ENCODE peak calls at places on chromosome X, in eight cellular contexts. One of them, this sample, is unnamed.

GRCh38 chrX:63275127-63275526 is 76.0 kb downstream of the SPIN4 start:
- DNase-seq in substantia nigra: no peak
- DNase-seq in tibial nerve: no peak
- DNase-seq in CD8-positive, alpha-beta T cell: no peak
- DNase-seq in stomach: no peak
- DNase-seq in HCT116: peak
- DNase-seq in thoracic aorta: no peak
- DNase-seq in upper lobe of right lung: no peak
- DNase-seq in this sample: no peak

GRCh38 chrX:66498672-66499296 is 140.1 kb downstream of the EDA2R start:
- DNase-seq in substantia nigra: no peak
- DNase-seq in tibial nerve: no peak
- DNase-seq in CD8-positive, alpha-beta T cell: no peak
- DNase-seq in stomach: no peak
- DNase-seq in HCT116: no peak
- DNase-seq in thoracic aorta: no peak
- DNase-seq in upper lobe of right lung: no peak
- DNase-seq in this sample: no peak

GRCh38 chrX:52563105-52563504 is 46.2 kb upstream of the XAGE1B start:
- DNase-seq in substantia nigra: no peak
- DNase-seq in tibial nerve: no peak
- DNase-seq in CD8-positive, alpha-beta T cell: no peak
- DNase-seq in stomach: no peak
- DNase-seq in HCT116: no peak
- DNase-seq in thoracic aorta: no peak
- DNase-seq in upper lobe of right lung: no peak
- DNase-seq in this sample: no peak

GRCh38 chrX:103404225-103405008 is 28.1 kb downstream of the BEX3 start:
- DNase-seq in substantia nigra: peak
- DNase-seq in tibial nerve: peak
- DNase-seq in CD8-positive, alpha-beta T cell: peak
- DNase-seq in stomach: peak
- DNase-seq in HCT116: peak
- DNase-seq in thoracic aorta: peak
- DNase-seq in upper lobe of right lung: peak
- DNase-seq in this sample: peak

GRCh38 chrX:151871244-151871643 is 41.4 kb upstream of the MAGEA4 start:
- DNase-seq in substantia nigra: no peak
- DNase-seq in tibial nerve: no peak
- DNase-seq in CD8-positive, alpha-beta T cell: no peak
- DNase-seq in stomach: no peak
- DNase-seq in HCT116: peak
- DNase-seq in thoracic aorta: no peak
- DNase-seq in upper lobe of right lung: no peak
- DNase-seq in this sample: no peak

GRCh38 chrX:115900425-115900824 is 270.1 kb upstream of the AGTR2 start:
- DNase-seq in substantia nigra: no peak
- DNase-seq in tibial nerve: no peak
- DNase-seq in CD8-positive, alpha-beta T cell: no peak
- DNase-seq in stomach: no peak
- DNase-seq in HCT116: no peak
- DNase-seq in thoracic aorta: no peak
- DNase-seq in upper lobe of right lung: no peak
- DNase-seq in this sample: no peak

GRCh38 chrX:139203681-139204575 is 326.6 kb upstream of the F9 start:
- DNase-seq in substantia nigra: no peak
- DNase-seq in tibial nerve: no peak
- DNase-seq in CD8-positive, alpha-beta T cell: no peak
- DNase-seq in stomach: peak
- DNase-seq in HCT116: no peak
- DNase-seq in thoracic aorta: no peak
- DNase-seq in upper lobe of right lung: peak
- DNase-seq in this sample: no peak

GRCh38 chrX:144637731-144638130 is 609.6 kb upstream of the SPANXN1 start:
- DNase-seq in substantia nigra: no peak
- DNase-seq in tibial nerve: no peak
- DNase-seq in CD8-positive, alpha-beta T cell: no peak
- DNase-seq in stomach: no peak
- DNase-seq in HCT116: no peak
- DNase-seq in thoracic aorta: no peak
- DNase-seq in upper lobe of right lung: no peak
- DNase-seq in this sample: no peak

GRCh38 chrX:130916636-130917422 is 13.8 kb upstream of the ENOX2 start:
- DNase-seq in substantia nigra: no peak
- DNase-seq in tibial nerve: no peak
- DNase-seq in CD8-positive, alpha-beta T cell: peak
- DNase-seq in stomach: peak
- DNase-seq in HCT116: peak
- DNase-seq in thoracic aorta: no peak
- DNase-seq in upper lobe of right lung: no peak
- DNase-seq in this sample: peak

GRCh38 chrX:64192673-64193072 is 12.8 kb downstream of the AMER1 start:
- DNase-seq in substantia nigra: no peak
- DNase-seq in tibial nerve: no peak
- DNase-seq in CD8-positive, alpha-beta T cell: no peak
- DNase-seq in stomach: no peak
- DNase-seq in HCT116: no peak
- DNase-seq in thoracic aorta: no peak
- DNase-seq in upper lobe of right lung: no peak
- DNase-seq in this sample: no peak

GRCh38 chrX:15616531-15616930 is 15.8 kb upstream of the ACE2 start:
- DNase-seq in substantia nigra: no peak
- DNase-seq in tibial nerve: peak
- DNase-seq in CD8-positive, alpha-beta T cell: no peak
- DNase-seq in stomach: no peak
- DNase-seq in HCT116: no peak
- DNase-seq in thoracic aorta: no peak
- DNase-seq in upper lobe of right lung: no peak
- DNase-seq in this sample: no peak

GRCh38 chrX:15382809-15383208 is 1.4 kb downstream of the VEGFD start:
- DNase-seq in substantia nigra: no peak
- DNase-seq in tibial nerve: no peak
- DNase-seq in CD8-positive, alpha-beta T cell: no peak
- DNase-seq in stomach: no peak
- DNase-seq in HCT116: no peak
- DNase-seq in thoracic aorta: no peak
- DNase-seq in upper lobe of right lung: no peak
- DNase-seq in this sample: no peak

GRCh38 chrX:120672841-120673530 is 43.1 kb upstream of the C1GALT1C1 start:
- DNase-seq in substantia nigra: no peak
- DNase-seq in tibial nerve: no peak
- DNase-seq in CD8-positive, alpha-beta T cell: no peak
- DNase-seq in stomach: no peak
- DNase-seq in HCT116: no peak
- DNase-seq in thoracic aorta: no peak
- DNase-seq in upper lobe of right lung: no peak
- DNase-seq in this sample: no peak

GRCh38 chrX:49287665-49288064 is 15.8 kb upstream of the GAGE10 start:
- DNase-seq in substantia nigra: no peak
- DNase-seq in tibial nerve: no peak
- DNase-seq in CD8-positive, alpha-beta T cell: no peak
- DNase-seq in stomach: no peak
- DNase-seq in HCT116: no peak
- DNase-seq in thoracic aorta: no peak
- DNase-seq in upper lobe of right lung: no peak
- DNase-seq in this sample: no peak

GRCh38 chrX:123860983-123861382 is 1.1 kb downstream of the XIAP start:
- DNase-seq in substantia nigra: no peak
- DNase-seq in tibial nerve: no peak
- DNase-seq in CD8-positive, alpha-beta T cell: no peak
- DNase-seq in stomach: no peak
- DNase-seq in HCT116: no peak
- DNase-seq in thoracic aorta: no peak
- DNase-seq in upper lobe of right lung: no peak
- DNase-seq in this sample: no peak

GRCh38 chrX:147699061-147699460 is 212.7 kb upstream of the FMR1 start:
- DNase-seq in substantia nigra: no peak
- DNase-seq in tibial nerve: no peak
- DNase-seq in CD8-positive, alpha-beta T cell: no peak
- DNase-seq in stomach: no peak
- DNase-seq in HCT116: no peak
- DNase-seq in thoracic aorta: no peak
- DNase-seq in upper lobe of right lung: no peak
- DNase-seq in this sample: no peak

DNA sequence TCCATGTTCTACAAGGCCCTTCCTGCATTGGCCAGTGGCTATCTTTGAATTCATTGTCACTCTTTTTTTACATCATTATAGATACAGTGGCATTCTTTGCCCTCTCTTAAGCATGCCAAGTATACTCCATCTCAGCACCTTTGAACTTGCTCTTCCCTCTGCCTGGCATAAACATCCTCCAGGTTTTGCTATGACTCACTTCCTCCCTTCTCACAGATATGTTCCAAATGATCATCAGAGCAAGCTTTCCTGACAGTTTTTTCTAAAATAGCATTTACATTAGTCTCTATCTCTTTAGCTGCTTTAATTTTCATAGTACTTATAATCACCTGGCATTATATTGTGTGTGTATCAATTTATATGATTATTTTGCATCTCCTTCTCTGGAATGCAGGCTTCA is 553.3 kb upstream of the MAGEB2 start:
- DNase-seq in substantia nigra: no peak
- DNase-seq in tibial nerve: no peak
- DNase-seq in CD8-positive, alpha-beta T cell: no peak
- DNase-seq in stomach: no peak
- DNase-seq in HCT116: no peak
- DNase-seq in thoracic aorta: no peak
- DNase-seq in upper lobe of right lung: no peak
- DNase-seq in this sample: no peak
- H3K27ac ChIP-seq in substantia nigra: peak
- H3K27ac ChIP-seq in tibial nerve: no peak
- H3K27ac ChIP-seq in CD8-positive, alpha-beta T cell: no peak
- H3K27ac ChIP-seq in stomach: no peak
- H3K27ac ChIP-seq in HCT116: no peak
- H3K27ac ChIP-seq in thoracic aorta: no peak
- H3K27ac ChIP-seq in upper lobe of right lung: no peak
- H3K27ac ChIP-seq in this sample: peak

GRCh38 chrX:70254909-70255308 is 5.1 kb downstream of the P2RY4 start:
- DNase-seq in substantia nigra: no peak
- DNase-seq in tibial nerve: no peak
- DNase-seq in CD8-positive, alpha-beta T cell: no peak
- DNase-seq in stomach: no peak
- DNase-seq in HCT116: peak
- DNase-seq in thoracic aorta: no peak
- DNase-seq in upper lobe of right lung: no peak
- DNase-seq in this sample: no peak

GRCh38 chrX:70257599-70258288 is 2.3 kb downstream of the P2RY4 start:
- DNase-seq in substantia nigra: no peak
- DNase-seq in tibial nerve: no peak
- DNase-seq in CD8-positive, alpha-beta T cell: no peak
- DNase-seq in stomach: no peak
- DNase-seq in HCT116: no peak
- DNase-seq in thoracic aorta: no peak
- DNase-seq in upper lobe of right lung: no peak
- DNase-seq in this sample: no peak

GRCh38 chrX:70255452-70255851 is 4.6 kb downstream of the P2RY4 start:
- DNase-seq in substantia nigra: no peak
- DNase-seq in tibial nerve: no peak
- DNase-seq in CD8-positive, alpha-beta T cell: no peak
- DNase-seq in stomach: no peak
- DNase-seq in HCT116: no peak
- DNase-seq in thoracic aorta: no peak
- DNase-seq in upper lobe of right lung: no peak
- DNase-seq in this sample: no peak

GRCh38 chrX:70253377-70254062 is 6.5 kb downstream of the P2RY4 start:
- DNase-seq in substantia nigra: no peak
- DNase-seq in tibial nerve: no peak
- DNase-seq in CD8-positive, alpha-beta T cell: no peak
- DNase-seq in stomach: no peak
- DNase-seq in HCT116: peak
- DNase-seq in thoracic aorta: no peak
- DNase-seq in upper lobe of right lung: no peak
- DNase-seq in this sample: no peak

DNA sequence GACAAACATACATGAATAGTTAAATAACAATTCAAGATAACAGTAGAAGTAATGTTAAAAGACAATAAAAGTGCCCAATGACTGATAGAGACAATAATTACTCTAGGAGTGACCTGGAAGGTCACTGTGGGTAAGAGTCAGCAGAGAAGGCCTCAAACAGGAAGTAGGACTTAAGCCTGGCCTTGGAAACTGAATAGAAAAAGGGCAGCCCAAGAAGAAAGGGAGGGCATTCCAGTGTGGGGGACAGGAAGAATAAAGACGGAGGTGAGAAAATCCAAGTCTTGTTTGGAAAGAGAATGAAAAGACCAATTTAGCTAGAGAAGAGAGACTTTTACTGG is 6.0 kb downstream of the P2RY4 start:
- DNase-seq in substantia nigra: no peak
- DNase-seq in tibial nerve: no peak
- DNase-seq in CD8-positive, alpha-beta T cell: no peak
- DNase-seq in stomach: no peak
- DNase-seq in HCT116: peak
- DNase-seq in thoracic aorta: no peak
- DNase-seq in upper lobe of right lung: no peak
- DNase-seq in this sample: no peak
- H3K27ac ChIP-seq in substantia nigra: no peak
- H3K27ac ChIP-seq in tibial nerve: no peak
- H3K27ac ChIP-seq in CD8-positive, alpha-beta T cell: no peak
- H3K27ac ChIP-seq in stomach: no peak
- H3K27ac ChIP-seq in HCT116: peak
- H3K27ac ChIP-seq in thoracic aorta: no peak
- H3K27ac ChIP-seq in upper lobe of right lung: no peak
- H3K27ac ChIP-seq in this sample: no peak

DNA sequence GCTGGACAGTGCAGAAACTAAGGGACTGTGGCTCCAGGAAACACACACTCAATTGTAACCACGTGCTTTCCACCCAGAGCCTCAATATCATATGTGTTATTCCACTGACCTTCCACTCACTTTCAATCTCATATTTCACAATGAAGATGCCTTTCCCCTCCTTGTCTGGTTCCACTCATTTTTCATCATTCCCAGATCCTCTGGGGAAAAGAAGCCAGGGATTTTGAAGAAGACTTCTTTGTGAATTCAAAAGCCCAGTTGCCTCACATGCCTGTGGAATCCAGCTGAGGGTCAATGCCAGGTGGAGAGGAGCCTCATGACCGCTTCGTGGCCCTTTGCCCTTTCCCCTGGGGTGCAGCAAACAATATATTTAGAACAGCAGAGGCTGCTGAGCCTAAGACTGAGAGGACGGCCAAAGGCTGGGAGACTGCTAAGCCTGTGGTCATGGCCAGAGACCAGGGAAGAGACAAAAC is 91.7 kb downstream of the BMP15 start:
- DNase-seq in substantia nigra: no peak
- DNase-seq in tibial nerve: peak
- DNase-seq in CD8-positive, alpha-beta T cell: no peak
- DNase-seq in stomach: no peak
- DNase-seq in HCT116: no peak
- DNase-seq in thoracic aorta: no peak
- DNase-seq in upper lobe of right lung: no peak
- DNase-seq in this sample: no peak
- H3K27ac ChIP-seq in substantia nigra: no peak
- H3K27ac ChIP-seq in tibial nerve: no peak
- H3K27ac ChIP-seq in CD8-positive, alpha-beta T cell: no peak
- H3K27ac ChIP-seq in stomach: no peak
- H3K27ac ChIP-seq in HCT116: no peak
- H3K27ac ChIP-seq in thoracic aorta: no peak
- H3K27ac ChIP-seq in upper lobe of right lung: no peak
- H3K27ac ChIP-seq in this sample: no peak

DNA sequence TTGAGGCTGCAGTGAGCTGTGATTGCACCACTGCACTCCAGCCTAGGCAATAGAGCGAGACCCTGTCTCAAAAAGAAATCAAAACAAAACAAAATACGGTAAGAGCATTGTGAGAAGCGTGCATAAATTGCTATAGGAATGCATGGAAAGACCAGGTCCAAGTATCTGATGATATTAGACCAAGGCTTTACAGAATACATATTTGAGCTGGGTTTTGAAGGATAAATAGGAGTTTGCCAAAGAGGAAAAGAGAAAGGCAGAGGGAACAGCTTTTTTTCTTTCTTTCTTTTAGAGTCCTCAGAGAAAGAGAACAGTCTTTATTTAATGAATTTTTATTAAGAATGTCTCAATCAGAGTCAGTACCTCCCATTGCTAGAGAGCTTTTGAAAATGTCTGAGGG is 79.5 kb upstream of the PRPS1 start:
- DNase-seq in substantia nigra: no peak
- DNase-seq in tibial nerve: no peak
- DNase-seq in CD8-positive, alpha-beta T cell: no peak
- DNase-seq in stomach: no peak
- DNase-seq in HCT116: no peak
- DNase-seq in thoracic aorta: no peak
- DNase-seq in upper lobe of right lung: no peak
- DNase-seq in this sample: no peak
- H3K27ac ChIP-seq in substantia nigra: no peak
- H3K27ac ChIP-seq in tibial nerve: no peak
- H3K27ac ChIP-seq in CD8-positive, alpha-beta T cell: no peak
- H3K27ac ChIP-seq in stomach: no peak
- H3K27ac ChIP-seq in HCT116: no peak
- H3K27ac ChIP-seq in thoracic aorta: no peak
- H3K27ac ChIP-seq in upper lobe of right lung: no peak
- H3K27ac ChIP-seq in this sample: no peak